ENCODE peak calls at places on chromosomes 1 and 21, in seven cellular contexts. T, H, Q, C, L, Y and G are unnamed samples.
A peak's percentile ranks its signal among the peaks of the same experiment; 100 is the strongest.

GRCh38 chr1:21318714-21319159 is 28.5 kb upstream of the ECE1 start:
- DNase-seq in T (no peak), H (peak; percentile 66), Q (no peak), C (peak; percentile 56), L (no peak), Y (peak; percentile 78), G (no peak)

GRCh38 chr1:221392453-221392852 is 349.4 kb downstream of the DUSP10 start:
- DNase-seq in T (no peak), H (no peak), Q (no peak), C (no peak), L (no peak), Y (no peak), G (no peak)

GRCh38 chr1:227889047-227889862 is 58.5 kb downstream of the WNT9A start:
- DNase-seq in T (no peak), H (peak; percentile 33), Q (no peak), C (no peak), L (no peak), Y (peak; percentile 41), G (peak; percentile 14)

GRCh38 chr1:26327956-26328362 is 10.2 kb downstream of the CD52 start:
- DNase-seq in T (no peak), H (no peak), Q (no peak), C (no peak), L (no peak), Y (no peak), G (no peak)

GRCh38 chr21:36202721-36203602 is 46.3 kb downstream of the DOP1B start:
- DNase-seq in T (no peak), H (no peak), Q (no peak), C (no peak), L (no peak), Y (no peak), G (no peak)

GRCh38 chr1:219109424-219110018 is 64.2 kb upstream of the LYPLAL1 start:
- DNase-seq in T (no peak), H (no peak), Q (no peak), C (no peak), L (no peak), Y (no peak), G (no peak)

GRCh38 chr1:157551694-157552693 is at the start of gene FCRL5:
- DNase-seq in T (no peak), H (no peak), Q (no peak), C (no peak), L (no peak), Y (no peak), G (no peak)

GRCh38 chr1:115067460-115067859 is 21.8 kb downstream of the TSPAN2 start:
- DNase-seq in T (no peak), H (no peak), Q (no peak), C (no peak), L (no peak), Y (no peak), G (no peak)

GRCh38 chr1:200644021-200644420 is 23.5 kb upstream of the KIF14 start:
- DNase-seq in T (no peak), H (no peak), Q (no peak), C (no peak), L (no peak), Y (no peak), G (no peak)

GRCh38 chr1:103529746-103530145 is 4.2 kb downstream of the RNPC3 start:
- DNase-seq in T (peak; percentile 17), H (no peak), Q (no peak), C (no peak), L (no peak), Y (no peak), G (no peak)

GRCh38 chr1:86447198-86447790 is 21.4 kb upstream of the CLCA1 start:
- DNase-seq in T (no peak), H (no peak), Q (no peak), C (no peak), L (no peak), Y (no peak), G (no peak)

GRCh38 chr1:20443703-20444587 is 42.1 kb downstream of the CAMK2N1 start:
- DNase-seq in T (no peak), H (no peak), Q (no peak), C (no peak), L (no peak), Y (no peak), G (no peak)

GRCh38 chr1:165501975-165502358 is 41.8 kb upstream of the LRRC52 start:
- DNase-seq in T (no peak), H (no peak), Q (no peak), C (no peak), L (no peak), Y (no peak), G (no peak)

GRCh38 chr1:13737388-13737787 is 37.4 kb downstream of the PRDM2 start:
- DNase-seq in T (no peak), H (no peak), Q (no peak), C (no peak), L (no peak), Y (no peak), G (no peak)

GRCh38 chr1:159005161-159005560 is 4.5 kb upstream of the IFI16 start:
- DNase-seq in T (no peak), H (no peak), Q (no peak), C (no peak), L (no peak), Y (no peak), G (no peak)

GRCh38 chr21:14482165-14482564 is 64.0 kb downstream of the SAMSN1 start:
- DNase-seq in T (no peak), H (no peak), Q (no peak), C (peak; percentile 33), L (no peak), Y (no peak), G (no peak)

GRCh38 chr1:202160377-202160940 is at the start of gene PTPN7:
- DNase-seq in T (peak; percentile 81), H (no peak), Q (peak; percentile 50), C (peak; percentile 51), L (peak; percentile 66), Y (peak; percentile 74), G (no peak)

GRCh38 chr1:211174375-211174774 is 40.4 kb upstream of the KCNH1 start:
- DNase-seq in T (no peak), H (no peak), Q (no peak), C (no peak), L (no peak), Y (no peak), G (no peak)

GRCh38 chr1:213326666-213327317 is 275.8 kb downstream of the RPS6KC1 start:
- DNase-seq in T (no peak), H (no peak), Q (no peak), C (peak; percentile 31), L (no peak), Y (peak; percentile 75), G (no peak)

GRCh38 chr1:28973850-28974841 is 59.8 kb downstream of the EPB41 start:
- DNase-seq in T (no peak), H (no peak), Q (no peak), C (peak; percentile 44), L (no peak), Y (no peak), G (no peak)

GRCh38 chr1:218624051-218624450 is 278.9 kb downstream of the TGFB2 start:
- DNase-seq in T (no peak), H (no peak), Q (no peak), C (no peak), L (no peak), Y (no peak), G (no peak)

GRCh38 chr1:24635195-24635843 is 7.8 kb upstream of the SRRM1 start:
- DNase-seq in T (no peak), H (no peak), Q (no peak), C (peak; percentile 86), L (no peak), Y (no peak), G (no peak)

GRCh38 chr1:2098839-2099785 is 48.9 kb downstream of the PRKCZ start:
- DNase-seq in T (no peak), H (no peak), Q (no peak), C (peak; percentile 34), L (no peak), Y (peak; percentile 39), G (no peak)

GRCh38 chr1:24263211-24263610 is 55.9 kb upstream of the GRHL3 start:
- DNase-seq in T (no peak), H (no peak), Q (no peak), C (no peak), L (no peak), Y (no peak), G (no peak)

GRCh38 chr21:33481314-33481943 is 1.7 kb upstream of the TMEM50B start:
- DNase-seq in T (no peak), H (no peak), Q (no peak), C (no peak), L (no peak), Y (no peak), G (no peak)

GRCh38 chr1:226678701-226679100 is 60.4 kb downstream of the ITPKB start:
- DNase-seq in T (no peak), H (no peak), Q (peak; percentile 24), C (no peak), L (no peak), Y (no peak), G (no peak)